ENCODE peak calls at places on chromosomes 16 and 17, in seven cellular contexts. N is neural crest cell, F is Peyer's patch, Z is posterior cingulate gyrus, C is stomach, Y is T-helper 22 cell, B is T-helper 17 cell. A is an unnamed sample.

GRCh38 chr16:55146939-55147338 is 177.1 kb upstream of the IRX6 start:
- DNase-seq in N (no peak), F (no peak), Z (no peak), C (no peak), Y (no peak), B (no peak), A (no peak)

GRCh38 chr16:86373502-86373901 is 136.8 kb upstream of the FOXF1 start:
- DNase-seq in N (no peak), F (no peak), Z (no peak), C (no peak), Y (no peak), B (no peak), A (no peak)

GRCh38 chr16:30948087-30948955 is 547 bp upstream of the ORAI3 start:
- DNase-seq in N (peak), F (peak), Z (peak), C (peak), Y (no peak), B (no peak), A (peak)

GRCh38 chr17:3777366-3777765 is 23.6 kb downstream of the ITGAE start:
- DNase-seq in N (no peak), F (no peak), Z (no peak), C (no peak), Y (no peak), B (no peak), A (no peak)

GRCh38 chr17:75637143-75637538 is 3.9 kb downstream of the SMIM5 start:
- DNase-seq in N (no peak), F (no peak), Z (peak), C (peak), Y (no peak), B (no peak), A (no peak)

GRCh38 chr16:69839240-69839688 is 77.1 kb downstream of the WWP2 start:
- DNase-seq in N (no peak), F (peak), Z (no peak), C (no peak), Y (no peak), B (no peak), A (no peak)

GRCh38 chr17:81518785-81519283 is 6.2 kb upstream of the ACTG1 start:
- DNase-seq in N (no peak), F (peak), Z (no peak), C (peak), Y (no peak), B (no peak), A (peak)

GRCh38 chr16:83137326-83137770 is 510.6 kb downstream of the CDH13 start:
- DNase-seq in N (peak), F (peak), Z (no peak), C (peak), Y (no peak), B (no peak), A (peak)

GRCh38 chr16:57299009-57299718 is 14.7 kb upstream of the PLLP start:
- DNase-seq in N (peak), F (peak), Z (no peak), C (peak), Y (peak), B (peak), A (peak)

GRCh38 chr17:28725660-28726395 is at the start of gene TLCD1:
- DNase-seq in N (peak), F (peak), Z (no peak), C (peak), Y (peak), B (peak), A (peak)

GRCh38 chr16:89199241-89200123 is 855 bp downstream of the SLC22A31 start:
- DNase-seq in N (no peak), F (no peak), Z (no peak), C (no peak), Y (no peak), B (no peak), A (no peak)

GRCh38 chr17:78963378-78963777 is 16.3 kb downstream of the LGALS3BP start:
- DNase-seq in N (no peak), F (no peak), Z (no peak), C (no peak), Y (no peak), B (no peak), A (no peak)

GRCh38 chr17:75525806-75526554 is 483 bp downstream of the LLGL2 start:
- DNase-seq in N (no peak), F (peak), Z (no peak), C (peak), Y (no peak), B (no peak), A (no peak)

GRCh38 chr17:38717139-38717745 is 12.2 kb downstream of the MLLT6 start:
- DNase-seq in N (no peak), F (no peak), Z (no peak), C (no peak), Y (no peak), B (no peak), A (no peak)

GRCh38 chr16:424033-424622 is 1.3 kb upstream of the RAB11FIP3 start:
- DNase-seq in N (no peak), F (peak), Z (peak), C (peak), Y (no peak), B (no peak), A (peak)

GRCh38 chr17:59046192-59046591 is 60.5 kb downstream of the TRIM37 start:
- DNase-seq in N (no peak), F (no peak), Z (no peak), C (no peak), Y (no peak), B (no peak), A (no peak)

GRCh38 chr17:27825459-27825858 is 25.1 kb upstream of the NOS2 start:
- DNase-seq in N (no peak), F (no peak), Z (no peak), C (no peak), Y (no peak), B (no peak), A (no peak)

GRCh38 chr17:17928422-17929386 is 43.5 kb downstream of the TOM1L2 start:
- DNase-seq in N (no peak), F (peak), Z (peak), C (no peak), Y (no peak), B (no peak), A (no peak)

GRCh38 chr16:70573451-70574121 is 50.0 kb downstream of the SF3B3 start:
- DNase-seq in N (no peak), F (peak), Z (no peak), C (no peak), Y (no peak), B (no peak), A (peak)

GRCh38 chr16:21169249-21169981 is 10.9 kb downstream of the LDAF1 start:
- DNase-seq in N (no peak), F (no peak), Z (no peak), C (no peak), Y (no peak), B (no peak), A (peak)

GRCh38 chr17:3960764-3961163 is 3.5 kb downstream of the ATP2A3 start:
- DNase-seq in N (no peak), F (peak), Z (no peak), C (no peak), Y (no peak), B (no peak), A (no peak)

GRCh38 chr16:22300427-22301071 is 3.3 kb downstream of the POLR3E start:
- DNase-seq in N (peak), F (peak), Z (peak), C (peak), Y (no peak), B (no peak), A (peak)

GRCh38 chr16:85652431-85653221 is 36.1 kb downstream of the GINS2 start:
- DNase-seq in N (peak), F (peak), Z (peak), C (peak), Y (no peak), B (no peak), A (peak)

GRCh38 chr17:60169921-60170817 is 20.4 kb downstream of the CA4 start:
- DNase-seq in N (no peak), F (peak), Z (no peak), C (no peak), Y (no peak), B (no peak), A (peak)

GRCh38 chr17:48427598-48427997 is 2.4 kb downstream of the SKAP1 start:
- DNase-seq in N (no peak), F (peak), Z (no peak), C (no peak), Y (peak), B (peak), A (peak)

GRCh38 chr16:71540-72341 is 690 bp downstream of the RHBDF1 start:
- DNase-seq in N (peak), F (peak), Z (no peak), C (peak), Y (no peak), B (no peak), A (peak)

GRCh38 chr17:78915872-78916632 is 9.1 kb downstream of the TIMP2 start:
- DNase-seq in N (no peak), F (peak), Z (no peak), C (peak), Y (no peak), B (no peak), A (peak)

GRCh38 chr17:20059728-20060188 is 50.6 kb downstream of the SPECC1 start:
- DNase-seq in N (no peak), F (no peak), Z (no peak), C (no peak), Y (no peak), B (no peak), A (peak)

GRCh38 chr17:2250140-2251095 is 53.2 kb downstream of the SMG6 start:
- DNase-seq in N (no peak), F (peak), Z (no peak), C (no peak), Y (no peak), B (no peak), A (peak)

GRCh38 chr17:7260601-7261376 is 1.5 kb downstream of the CLDN7 start:
- DNase-seq in N (no peak), F (peak), Z (no peak), C (peak), Y (no peak), B (peak), A (no peak)

GRCh38 chr17:78256705-78257559 is 25.5 kb downstream of the TMEM235 start:
- DNase-seq in N (no peak), F (no peak), Z (no peak), C (no peak), Y (no peak), B (no peak), A (no peak)

GRCh38 chr17:67606471-67606870 is 111.3 kb upstream of the NOL11 start:
- DNase-seq in N (no peak), F (peak), Z (no peak), C (peak), Y (no peak), B (no peak), A (no peak)

GRCh38 chr16:82653550-82654511 is 27.1 kb downstream of the CDH13 start:
- DNase-seq in N (no peak), F (peak), Z (no peak), C (no peak), Y (peak), B (peak), A (peak)

GRCh38 chr17:72661093-72661944 is 431.2 kb downstream of the SLC39A11 start:
- DNase-seq in N (peak), F (no peak), Z (no peak), C (no peak), Y (no peak), B (no peak), A (peak)

GRCh38 chr17:80859004-80859941 is 132.4 kb upstream of the CHMP6 start:
- DNase-seq in N (no peak), F (no peak), Z (peak), C (peak), Y (no peak), B (no peak), A (peak)

GRCh38 chr17:42438600-42439567 is 15.8 kb upstream of the CAVIN1 start:
- DNase-seq in N (peak), F (peak), Z (no peak), C (peak), Y (no peak), B (no peak), A (peak)

GRCh38 chr17:66715745-66716156 is 119.2 kb upstream of the CACNG5 start:
- DNase-seq in N (no peak), F (no peak), Z (no peak), C (no peak), Y (no peak), B (no peak), A (peak)

GRCh38 chr16:89452241-89452640 is 38.1 kb downstream of the ANKRD11 start:
- DNase-seq in N (no peak), F (no peak), Z (no peak), C (no peak), Y (no peak), B (no peak), A (no peak)

GRCh38 chr17:82023447-82024241 is 539 bp downstream of the LRRC45 start:
- DNase-seq in N (no peak), F (no peak), Z (no peak), C (no peak), Y (no peak), B (no peak), A (peak)

A was measured in ELR.